ENCODE peak calls at places on chromosome 2, in five cellular contexts. K, N, J, A and T are unnamed samples.

GRCh38 chr2:10039658-10040410 is 3.5 kb upstream of the KLF11 start:
- DNase-seq in K (no peak), N (no peak), J (no peak), A (no peak), T (no peak)

GRCh38 chr2:16154501-16155280 is 214.3 kb downstream of the MYCN start:
- DNase-seq in K (no peak), N (no peak), J (no peak), A (no peak), T (no peak)

GRCh38 chr2:39663187-39663930 is 2.4 kb upstream of the TMEM178A start:
- DNase-seq in K (no peak), N (no peak), J (peak), A (no peak), T (no peak)

GRCh38 chr2:27202829-27203228 is 9.0 kb upstream of the ATRAID start:
- DNase-seq in K (no peak), N (no peak), J (peak), A (no peak), T (no peak)

GRCh38 chr2:126753501-126754212 is 97.7 kb downstream of the GYPC start:
- DNase-seq in K (no peak), N (no peak), J (no peak), A (no peak), T (no peak)

GRCh38 chr2:126952216-126952615 is 53.5 kb downstream of the TEX51 start:
- DNase-seq in K (no peak), N (no peak), J (no peak), A (no peak), T (no peak)

GRCh38 chr2:234081970-234082822 is 31.7 kb downstream of the SPP2 start:
- DNase-seq in K (peak), N (no peak), J (no peak), A (no peak), T (no peak)

GRCh38 chr2:42844901-42845685 is 52.7 kb upstream of the HAAO start:
- DNase-seq in K (no peak), N (no peak), J (no peak), A (no peak), T (no peak)

GRCh38 chr2:20516291-20516645 is 69.4 kb downstream of the RHOB start:
- DNase-seq in K (no peak), N (no peak), J (no peak), A (no peak), T (no peak)

GRCh38 chr2:229633546-229633945 is 80.8 kb downstream of the DNER start:
- DNase-seq in K (no peak), N (no peak), J (no peak), A (no peak), T (no peak)

GRCh38 chr2:134574610-134575332 is 144.0 kb downstream of the TMEM163 start:
- DNase-seq in K (no peak), N (no peak), J (no peak), A (no peak), T (no peak)

GRCh38 chr2:96622544-96622943 is 15.6 kb downstream of the KANSL3 start:
- DNase-seq in K (no peak), N (no peak), J (no peak), A (no peak), T (no peak)

GRCh38 chr2:170878061-170878460 is 51.0 kb upstream of the GORASP2 start:
- DNase-seq in K (no peak), N (no peak), J (no peak), A (no peak), T (no peak)

GRCh38 chr2:157056200-157056676 is 201.3 kb upstream of the GALNT5 start:
- DNase-seq in K (no peak), N (no peak), J (peak), A (no peak), T (no peak)

GRCh38 chr2:128446049-128446811 is 127.6 kb upstream of the HS6ST1 start:
- DNase-seq in K (no peak), N (no peak), J (no peak), A (no peak), T (no peak)

GRCh38 chr2:131126436-131126835 is 21.3 kb downstream of the PLEKHB2 start:
- DNase-seq in K (no peak), N (no peak), J (no peak), A (no peak), T (no peak)

GRCh38 chr2:795245-796041 is 118.2 kb upstream of the TMEM18 start:
- DNase-seq in K (no peak), N (no peak), J (no peak), A (no peak), T (no peak)

GRCh38 chr2:1553671-1554295 is 140.5 kb downstream of the TPO start:
- DNase-seq in K (no peak), N (no peak), J (peak), A (no peak), T (no peak)

GRCh38 chr2:171515672-171516298 is 6.5 kb upstream of the CYBRD1 start:
- DNase-seq in K (no peak), N (no peak), J (peak), A (no peak), T (no peak)

GRCh38 chr2:69385443-69386151 is 1.4 kb downstream of the GFPT1 start:
- DNase-seq in K (no peak), N (no peak), J (peak), A (no peak), T (no peak)

GRCh38 chr2:162242586-162243304 is 500 bp downstream of the FAP start:
- DNase-seq in K (no peak), N (no peak), J (peak), A (no peak), T (no peak)

GRCh38 chr2:125654226-125654625 is 1001.7 kb upstream of the GYPC start:
- DNase-seq in K (no peak), N (no peak), J (no peak), A (no peak), T (no peak)

GRCh38 chr2:201796478-201796865 is 9.9 kb upstream of the CDK15 start:
- DNase-seq in K (no peak), N (no peak), J (no peak), A (no peak), T (no peak)

GRCh38 chr2:236665130-236665529 is 95.5 kb downstream of the ACKR3 start:
- DNase-seq in K (no peak), N (no peak), J (no peak), A (no peak), T (no peak)

GRCh38 chr2:101272045-101272784 is 19.5 kb downstream of the CNOT11 start:
- DNase-seq in K (no peak), N (peak), J (no peak), A (no peak), T (no peak)

GRCh38 chr2:119823734-119824334 is 64.1 kb downstream of the PTPN4 start:
- DNase-seq in K (no peak), N (no peak), J (peak), A (peak), T (peak)

GRCh38 chr2:21559354-21559753 is 435.6 kb downstream of the TDRD15 start:
- DNase-seq in K (no peak), N (no peak), J (peak), A (no peak), T (no peak)

GRCh38 chr2:42904576-42904876 is 112.1 kb upstream of the HAAO start:
- DNase-seq in K (no peak), N (no peak), J (no peak), A (no peak), T (no peak)

GRCh38 chr2:128534688-128535392 is 216.2 kb upstream of the HS6ST1 start:
- DNase-seq in K (no peak), N (no peak), J (no peak), A (no peak), T (no peak)

GRCh38 chr2:155190342-155190741 is 491.8 kb downstream of the KCNJ3 start:
- DNase-seq in K (no peak), N (no peak), J (no peak), A (no peak), T (no peak)

GRCh38 chr2:72993147-72993546 is 75.8 kb downstream of the EMX1 start:
- DNase-seq in K (peak), N (peak), J (peak), A (peak), T (peak)

GRCh38 chr2:182915369-182916326 is 49.2 kb upstream of the FRZB start:
- DNase-seq in K (peak), N (no peak), J (peak), A (no peak), T (no peak)

GRCh38 chr2:101478561-101479001 is 3.7 kb upstream of the RFX8 start:
- DNase-seq in K (no peak), N (no peak), J (peak), A (no peak), T (no peak)